ENCODE peak calls at places on chromosomes 13 and 19, in seven cellular contexts. F is AG04450, C is NB4, Y is LNCaP clone FGC, K is foreskin fibroblast, V is epithelial cell of esophagus, H is choroid plexus epithelial cell. S is an unnamed sample.

GRCh38 chr13:97005631-97006262 is 11.5 kb upstream of the OXGR1 start:
- DNase-seq in C (no peak), F (peak; percentile 4), H (peak; percentile 74), K (peak; percentile 54), Y (no peak), V (peak; percentile 74), S (no peak)

GRCh38 chr19:10270180-10270615 is 722 bp upstream of the ICAM1 start:
- DNase-seq in V (no peak), F (no peak), H (peak; percentile 48), Y (no peak), C (peak; percentile 100), K (no peak), S (no peak)

GRCh38 chr13:30618186-30618937 is 642 bp downstream of the USPL1 start:
- DNase-seq in F (no peak), K (no peak), C (peak; percentile 45), V (peak; percentile 20), H (peak; percentile 21), Y (no peak), S (no peak)

GRCh38 chr13:30659980-30660379 is 42.3 kb downstream of the USPL1 start:
- DNase-seq in K (no peak), H (no peak), V (no peak), C (peak; percentile 86), F (no peak), Y (no peak), S (no peak)

GRCh38 chr19:3580156-3580955 is 4.9 kb upstream of the GIPC3 start:
- DNase-seq in K (peak; percentile 95), C (no peak), F (peak; percentile 81), Y (no peak), H (peak; percentile 95), V (peak; percentile 20), S (peak; percentile 78)

GRCh38 chr13:75550159-75550567 is 572 bp downstream of the UCHL3 start:
- DNase-seq in V (peak; percentile 93), K (peak; percentile 68), H (peak; percentile 86), Y (peak; percentile 26), F (peak; percentile 48), C (peak; percentile 69), S (no peak)

GRCh38 chr13:54433511-54434206 is 1405.0 kb downstream of the OLFM4 start:
- DNase-seq in Y (peak; percentile 4), V (no peak), H (no peak), C (no peak), F (no peak), K (no peak), S (no peak)

GRCh38 chr13:48776396-48776795 is 122.7 kb downstream of the CYSLTR2 start:
- DNase-seq in C (no peak), V (no peak), H (peak; percentile 28), F (no peak), K (no peak), Y (no peak), S (no peak)

GRCh38 chr13:37490176-37490575 is 108.4 kb downstream of the POSTN start:
- DNase-seq in F (no peak), K (no peak), C (no peak), H (peak; percentile 27), Y (no peak), V (no peak), S (no peak)

GRCh38 chr13:37485766-37486165 is 112.8 kb downstream of the POSTN start:
- DNase-seq in H (peak; percentile 43), F (no peak), Y (no peak), K (no peak), C (no peak), V (no peak), S (no peak)

GRCh38 chr13:37484056-37484455 is 114.5 kb downstream of the POSTN start:
- DNase-seq in K (no peak), C (no peak), F (no peak), Y (no peak), H (no peak), V (no peak), S (no peak)

GRCh38 chr13:37488682-37489081 is 109.9 kb downstream of the POSTN start:
- DNase-seq in V (no peak), C (no peak), Y (no peak), H (peak; percentile 53), F (no peak), K (no peak), S (no peak)

DNA sequence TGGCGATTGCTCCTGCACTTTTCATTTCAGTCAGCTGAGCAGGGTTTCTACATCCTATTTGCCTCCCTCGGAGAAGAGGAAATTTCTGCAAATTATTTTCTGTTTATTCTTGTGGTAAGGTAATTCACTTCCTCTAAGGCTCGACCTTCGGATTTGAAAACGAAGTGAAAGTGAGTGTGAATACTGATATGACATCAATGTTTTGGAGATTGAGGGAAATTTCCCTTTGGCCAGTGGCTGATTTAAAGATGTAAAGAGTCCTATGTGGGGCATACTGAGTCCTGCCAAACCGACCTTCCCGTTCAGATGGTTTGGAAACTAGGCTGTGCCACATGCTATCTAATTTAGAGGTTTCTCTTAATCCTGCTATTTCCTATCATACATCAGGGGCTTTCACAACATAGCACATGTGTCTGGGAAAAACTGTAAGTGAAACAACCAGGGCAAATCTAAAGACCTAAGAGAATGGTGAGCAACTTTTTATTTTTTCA is 112.4 kb downstream of the POSTN start:
- DNase-seq in V (no peak), F (no peak), Y (no peak), C (no peak), K (no peak), H (peak; percentile 69), S (peak; percentile 67)
- H3K4me3 ChIP-seq in V (no peak overlapping the region), F (no peak overlapping the region), Y (no peak overlapping the region), C (no peak overlapping the region), K (no peak overlapping the region), H (peak overlapping the region; percentile 26), S (no peak overlapping the region)

GRCh38 chr19:50154529-50154928 is 8.6 kb downstream of the IZUMO2 start:
- DNase-seq in K (no peak), C (no peak), H (no peak), F (no peak), V (no peak), Y (no peak), S (no peak)

GRCh38 chr19:50159078-50159477 is 4.0 kb downstream of the IZUMO2 start:
- DNase-seq in H (no peak), C (no peak), Y (no peak), V (no peak), K (no peak), F (no peak), S (no peak)

GRCh38 chr19:50152578-50152977 is 10.5 kb downstream of the IZUMO2 start:
- DNase-seq in V (no peak), H (no peak), K (no peak), F (no peak), Y (no peak), C (no peak), S (no peak)

GRCh38 chr19:50158577-50158976 is 4.5 kb downstream of the IZUMO2 start:
- DNase-seq in Y (no peak), C (no peak), F (no peak), V (no peak), K (no peak), H (no peak), S (no peak)

GRCh38 chr19:50155520-50156109 is 7.5 kb downstream of the IZUMO2 start:
- DNase-seq in V (no peak), K (no peak), Y (no peak), F (no peak), H (no peak), C (no peak), S (no peak)
- TF ChIP-seq CTCF in V (no peak), K (no peak), Y (no peak), F (peak; percentile 7), H (no peak), C (peak; percentile 29), S (no peak)

GRCh38 chr13:73060251-73061160 is 1.7 kb downstream of the KLF5 start:
- DNase-seq in Y (no peak), F (peak; percentile 50), K (peak; percentile 77), H (peak; percentile 55), C (peak; percentile 17), V (peak; percentile 83), S (peak; percentile 53)

GRCh38 chr13:73063166-73063565 is 4.4 kb downstream of the KLF5 start:
- DNase-seq in V (peak; percentile 40), K (no peak), H (no peak), F (no peak), Y (no peak), C (no peak), S (no peak)

GRCh38 chr13:73062368-73062767 is 3.6 kb downstream of the KLF5 start:
- DNase-seq in V (no peak), F (no peak), H (no peak), K (no peak), Y (no peak), C (no peak), S (no peak)

GRCh38 chr13:73059460-73060250 is 850 bp downstream of the KLF5 start:
- DNase-seq in Y (no peak), V (peak; percentile 40), H (peak; percentile 29), F (no peak), C (peak; percentile 26), K (peak; percentile 18), S (no peak)

DNA sequence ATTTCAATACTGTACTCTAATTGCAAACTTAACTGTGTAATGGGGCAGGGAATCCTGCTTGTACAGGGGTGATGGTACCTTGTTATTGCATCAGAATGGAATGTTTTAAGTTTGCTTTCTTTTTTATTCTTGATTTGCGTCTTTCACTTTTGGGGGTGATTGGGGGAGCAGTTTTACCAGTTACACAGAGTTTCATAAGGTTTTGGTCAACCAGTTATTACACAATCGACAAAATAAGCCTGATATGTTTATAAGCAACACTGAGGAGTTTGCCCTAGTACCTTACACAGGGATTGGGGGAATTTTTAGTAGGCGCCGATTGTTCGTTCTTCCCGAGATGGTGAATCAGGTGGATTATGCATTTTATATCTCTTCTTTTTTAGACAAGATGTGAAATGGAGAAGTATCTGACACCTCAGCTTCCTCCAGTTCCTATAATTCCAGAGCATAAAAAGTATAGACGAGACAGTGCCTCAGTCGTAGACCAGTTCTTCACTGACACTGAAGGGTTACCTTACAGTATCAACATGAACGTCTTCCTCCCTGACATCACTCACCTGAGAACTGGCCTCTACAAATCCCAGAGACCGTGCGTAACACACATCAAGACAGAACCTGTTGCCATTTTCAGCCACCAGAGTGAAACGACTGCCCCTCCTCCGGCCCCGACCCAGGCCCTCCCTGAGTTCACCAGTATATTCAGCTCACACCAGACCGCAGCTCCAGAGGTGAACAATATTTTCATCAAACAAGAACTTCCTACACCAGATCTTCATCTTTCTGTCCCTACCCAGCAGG is 2.9 kb downstream of the KLF5 start:
- DNase-seq in K (no peak), V (peak; percentile 88), C (peak; percentile 21), H (peak; percentile 25), Y (no peak), F (no peak), S (no peak)
- H3K4me3 ChIP-seq in K (no peak overlapping the region), V (peak overlapping the region; percentile 91), C (no peak overlapping the region), H (no peak overlapping the region), Y (no peak overlapping the region), F (peak overlapping the region; percentile 22), S (peak overlapping the region; percentile 85)

DNA sequence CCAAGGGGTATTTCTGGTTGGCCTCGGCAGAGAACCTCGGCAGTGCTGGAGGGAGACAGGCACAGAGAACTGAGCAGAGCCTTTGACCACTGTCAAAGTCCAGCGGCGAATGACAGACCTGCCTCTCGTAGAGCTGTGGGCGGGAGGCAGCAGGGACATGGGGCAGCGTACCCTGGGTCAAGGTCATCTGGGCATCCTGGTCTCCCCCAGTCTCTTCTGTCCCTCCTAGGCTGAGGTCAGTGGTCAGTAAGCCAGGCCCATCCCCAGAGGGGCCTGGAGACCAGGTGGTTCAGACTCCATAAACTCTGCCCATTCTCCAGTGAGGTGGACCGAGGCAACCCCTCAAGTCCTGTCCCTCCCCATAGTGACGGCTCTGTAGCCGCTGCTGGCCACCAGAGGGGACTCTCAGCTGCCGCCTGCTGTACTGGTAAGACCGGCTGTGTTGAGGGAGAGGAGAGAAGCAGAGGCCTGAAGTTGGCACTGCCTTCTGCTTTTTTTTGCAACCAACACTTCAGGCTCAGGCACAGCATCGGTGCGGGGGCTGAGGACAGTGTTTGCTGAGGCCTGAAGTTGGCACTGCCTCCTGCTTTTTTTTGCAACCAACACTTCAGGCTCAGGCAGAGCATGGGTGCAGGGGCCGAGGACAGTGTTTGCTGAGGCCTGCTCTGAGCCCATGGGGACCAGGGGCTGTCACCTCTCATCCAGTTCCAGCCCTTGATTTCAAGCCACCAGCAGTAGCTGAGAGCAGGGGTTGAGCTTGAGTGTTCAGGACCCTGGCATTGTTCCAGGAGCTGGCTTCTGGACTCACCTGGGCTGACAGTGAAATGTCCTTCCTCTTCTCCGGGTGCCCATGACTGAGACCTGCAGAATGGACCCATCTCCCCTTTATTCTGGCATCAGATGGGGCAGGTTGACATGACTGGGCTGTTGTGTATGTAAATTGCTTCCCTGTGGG is at the start of gene PGLYRP2:
- DNase-seq in C (no peak), F (no peak), K (peak; percentile 2), V (peak; percentile 30), H (no peak), Y (peak; percentile 77), S (no peak)
- TF ChIP-seq CTCF in C (no peak), F (no peak), K (no peak), V (peak; percentile 36), H (no peak), Y (peak; percentile 66), S (no peak)